ENCODE peak calls at places on chromosomes 7 and 10, in six cellular contexts. M is fibroblast of mammary gland; J is Daoy; X is hippocampal formation; B is CD4-positive, alpha-beta memory T cell; L is tibial artery. H is an unnamed sample.

GRCh38 chr7:111424768-111425167 is 137.5 kb downstream of the IMMP2L start:
- DNase-seq in J (peak; percentile 44), L (no peak), M (peak; percentile 26), B (no peak), X (no peak), H (no peak)

GRCh38 chr10:125370578-125370977 is 210.2 kb upstream of the CTBP2 start:
- DNase-seq in X (no peak), M (no peak), B (no peak), L (no peak), J (no peak), H (no peak)

GRCh38 chr7:32658034-32658944 is 163.0 kb downstream of the AVL9 start:
- DNase-seq in M (peak; percentile 47), X (no peak), L (no peak), B (no peak), J (peak; percentile 84), H (peak; percentile 72)

GRCh38 chr7:28732037-28732869 is 225.9 kb downstream of the TRIL start:
- DNase-seq in L (peak; percentile 52), J (peak; percentile 36), B (no peak), M (peak; percentile 71), X (no peak), H (peak; percentile 9)

GRCh38 chr10:98376485-98376884 is 38.5 kb downstream of the PYROXD2 start:
- DNase-seq in J (no peak), B (no peak), L (no peak), X (no peak), M (peak; percentile 38), H (no peak)

GRCh38 chr7:18771834-18772566 is 276.5 kb downstream of the HDAC9 start:
- DNase-seq in J (no peak), L (no peak), X (no peak), M (peak; percentile 88), B (no peak), H (peak; percentile 5)

GRCh38 chr7:114540291-114540690 is 125.7 kb downstream of the FOXP2 start:
- DNase-seq in B (no peak), J (no peak), M (peak; percentile 43), L (no peak), X (no peak), H (no peak)

GRCh38 chr7:42262907-42263466 is 26.0 kb upstream of the GLI3 start:
- DNase-seq in B (no peak), X (no peak), L (peak; percentile 69), J (peak; percentile 95), M (peak; percentile 62), H (peak; percentile 69)

GRCh38 chr10:126384269-126384873 is 3.9 kb downstream of the ADAM12 start:
- DNase-seq in J (peak; percentile 58), L (no peak), X (no peak), M (peak; percentile 93), B (no peak), H (peak; percentile 37)

GRCh38 chr7:3068568-3068967 is 24.9 kb upstream of the CARD11 start:
- DNase-seq in M (peak; percentile 21), L (no peak), J (no peak), X (no peak), B (no peak), H (no peak)

GRCh38 chr10:34781709-34782108 is 33.4 kb downstream of the PARD3 start:
- DNase-seq in B (no peak), J (no peak), M (no peak), L (no peak), X (no peak), H (no peak)

GRCh38 chr10:62058896-62059423 is 157.5 kb downstream of the ARID5B start:
- DNase-seq in B (no peak), J (no peak), X (no peak), M (no peak), L (no peak), H (no peak)

GRCh38 chr10:104273291-104273690 is 4.3 kb downstream of the GSTO2 start:
- DNase-seq in B (no peak), M (no peak), L (no peak), J (no peak), X (no peak), H (no peak)

GRCh38 chr10:71496927-71497801 is 100.4 kb downstream of the CDH23 start:
- DNase-seq in J (no peak), B (no peak), X (no peak), M (no peak), L (no peak), H (no peak)

GRCh38 chr7:54946271-54946670 is 72.5 kb upstream of the EGFR start:
- DNase-seq in B (no peak), L (no peak), M (no peak), J (no peak), X (no peak), H (no peak)

GRCh38 chr7:151838861-151839381 is 38.0 kb downstream of the PRKAG2 start:
- DNase-seq in L (peak; percentile 35), M (no peak), X (no peak), J (no peak), B (peak; percentile 48), H (no peak)

GRCh38 chr10:99391346-99391745 is 39.1 kb downstream of the GOT1 start:
- DNase-seq in L (no peak), J (no peak), B (no peak), X (no peak), M (no peak), H (no peak)

GRCh38 chr7:8035647-8036518 is 67.3 kb downstream of the GLCCI1 start:
- DNase-seq in J (peak; percentile 4), B (peak; percentile 36), M (peak; percentile 56), X (no peak), L (no peak), H (peak; percentile 52)

GRCh38 chr7:80552304-80552703 is 40.4 kb upstream of the GNAT3 start:
- DNase-seq in X (no peak), B (no peak), M (peak; percentile 54), L (no peak), J (no peak), H (no peak)

GRCh38 chr10:93554760-93555432 is 11.6 kb upstream of the FFAR4 start:
- DNase-seq in J (peak; percentile 66), X (peak; percentile 22), M (peak; percentile 64), L (peak; percentile 65), B (peak; percentile 16), H (peak; percentile 84)

GRCh38 chr10:89173075-89173474 is 34.0 kb downstream of the CH25H start:
- DNase-seq in M (no peak), J (no peak), X (no peak), L (no peak), B (no peak), H (no peak)

GRCh38 chr7:129240119-129240815 is 15.4 kb downstream of the AHCYL2 start:
- DNase-seq in X (peak; percentile 14), L (no peak), M (peak; percentile 12), J (no peak), B (no peak), H (no peak)

GRCh38 chr10:58641095-58641531 is 128.4 kb downstream of the BICC1 start:
- DNase-seq in X (no peak), J (peak; percentile 89), B (no peak), M (peak; percentile 99), L (no peak), H (peak; percentile 86)

GRCh38 chr7:156156734-156157408 is 344.6 kb upstream of the SHH start:
- DNase-seq in L (no peak), M (no peak), J (peak; percentile 77), B (no peak), X (no peak), H (peak; percentile 65)

GRCh38 chr10:60894816-60895215 is 49.2 kb downstream of the RHOBTB1 start:
- DNase-seq in J (no peak), B (no peak), L (no peak), X (no peak), M (peak; percentile 16), H (peak; percentile 21)

GRCh38 chr10:89115876-89116627 is 91.1 kb downstream of the CH25H start:
- DNase-seq in J (peak; percentile 12), B (no peak), M (peak; percentile 87), L (no peak), X (no peak), H (peak; percentile 57)

GRCh38 chr7:127844707-127845331 is 186.4 kb downstream of the LRRC4 start:
- DNase-seq in B (no peak), J (peak; percentile 23), X (no peak), L (peak; percentile 48), M (peak; percentile 59), H (peak; percentile 17)

GRCh38 chr7:121084748-121085336 is 96.3 kb downstream of the CPED1 start:
- DNase-seq in J (peak; percentile 70), L (no peak), M (peak; percentile 94), X (no peak), B (no peak), H (peak; percentile 36)

GRCh38 chr7:111650456-111650999 is 88.2 kb upstream of the IMMP2L start:
- DNase-seq in X (no peak), B (no peak), J (no peak), L (no peak), M (peak; percentile 86), H (peak; percentile 57)

GRCh38 chr10:69224862-69225657 is 4.9 kb downstream of the HKDC1 start:
- DNase-seq in L (no peak), J (peak; percentile 71), B (no peak), X (no peak), M (peak; percentile 13), H (peak; percentile 74)

H was measured in MCF 10A.